ENCODE peak calls at places on chromosomes 2 and 18, in nine cellular contexts. One of them, this sample, is unnamed.

GRCh38 chr2:110904410-110905148 is 172.2 kb downstream of the ACOXL start:
- DNase-seq in SW 1271: no peak
- DNase-seq in heart right ventricle: no peak
- DNase-seq in lung microvascular endothelial cell: no peak
- DNase-seq in choroid plexus epithelial cell: no peak
- DNase-seq in GM06990: no peak
- DNase-seq in IMR-90: no peak
- DNase-seq in ascending aorta: no peak
- DNase-seq in transverse colon: no peak
- DNase-seq in this sample: no peak

GRCh38 chr2:10079192-10079930 is 850 bp downstream of the CYS1 start:
- DNase-seq in SW 1271: no peak
- DNase-seq in heart right ventricle: peak
- DNase-seq in lung microvascular endothelial cell: no peak
- DNase-seq in choroid plexus epithelial cell: peak
- DNase-seq in GM06990: peak
- DNase-seq in IMR-90: peak
- DNase-seq in ascending aorta: no peak
- DNase-seq in transverse colon: no peak
- DNase-seq in this sample: no peak

GRCh38 chr2:207363761-207364160 is 166.0 kb upstream of the CREB1 start:
- DNase-seq in SW 1271: no peak
- DNase-seq in heart right ventricle: no peak
- DNase-seq in lung microvascular endothelial cell: no peak
- DNase-seq in choroid plexus epithelial cell: no peak
- DNase-seq in GM06990: no peak
- DNase-seq in IMR-90: no peak
- DNase-seq in ascending aorta: no peak
- DNase-seq in transverse colon: no peak
- DNase-seq in this sample: no peak

GRCh38 chr2:36468463-36469266 is 113.1 kb downstream of the CRIM1 start:
- DNase-seq in SW 1271: no peak
- DNase-seq in heart right ventricle: no peak
- DNase-seq in lung microvascular endothelial cell: peak
- DNase-seq in choroid plexus epithelial cell: peak
- DNase-seq in GM06990: no peak
- DNase-seq in IMR-90: peak
- DNase-seq in ascending aorta: no peak
- DNase-seq in transverse colon: no peak
- DNase-seq in this sample: no peak

GRCh38 chr2:159042115-159042850 is 73.8 kb downstream of the TANC1 start:
- DNase-seq in SW 1271: no peak
- DNase-seq in heart right ventricle: peak
- DNase-seq in lung microvascular endothelial cell: no peak
- DNase-seq in choroid plexus epithelial cell: no peak
- DNase-seq in GM06990: no peak
- DNase-seq in IMR-90: no peak
- DNase-seq in ascending aorta: no peak
- DNase-seq in transverse colon: no peak
- DNase-seq in this sample: no peak

GRCh38 chr18:55510809-55511208 is 77.2 kb downstream of the TCF4 start:
- DNase-seq in SW 1271: no peak
- DNase-seq in heart right ventricle: no peak
- DNase-seq in lung microvascular endothelial cell: peak
- DNase-seq in choroid plexus epithelial cell: peak
- DNase-seq in GM06990: no peak
- DNase-seq in IMR-90: peak
- DNase-seq in ascending aorta: no peak
- DNase-seq in transverse colon: no peak
- DNase-seq in this sample: no peak

GRCh38 chr2:177832611-177833133 is 239.9 kb downstream of the PDE11A start:
- DNase-seq in SW 1271: no peak
- DNase-seq in heart right ventricle: no peak
- DNase-seq in lung microvascular endothelial cell: no peak
- DNase-seq in choroid plexus epithelial cell: no peak
- DNase-seq in GM06990: no peak
- DNase-seq in IMR-90: no peak
- DNase-seq in ascending aorta: no peak
- DNase-seq in transverse colon: no peak
- DNase-seq in this sample: no peak

GRCh38 chr2:44544991-44545390 is 183.2 kb downstream of the CAMKMT start:
- DNase-seq in SW 1271: no peak
- DNase-seq in heart right ventricle: no peak
- DNase-seq in lung microvascular endothelial cell: no peak
- DNase-seq in choroid plexus epithelial cell: peak
- DNase-seq in GM06990: no peak
- DNase-seq in IMR-90: no peak
- DNase-seq in ascending aorta: no peak
- DNase-seq in transverse colon: no peak
- DNase-seq in this sample: no peak

GRCh38 chr18:62991959-62992358 is 276.6 kb downstream of the PHLPP1 start:
- DNase-seq in SW 1271: no peak
- DNase-seq in heart right ventricle: no peak
- DNase-seq in lung microvascular endothelial cell: no peak
- DNase-seq in choroid plexus epithelial cell: no peak
- DNase-seq in GM06990: no peak
- DNase-seq in IMR-90: no peak
- DNase-seq in ascending aorta: no peak
- DNase-seq in transverse colon: no peak
- DNase-seq in this sample: no peak

GRCh38 chr18:51195086-51195601 is 2.3 kb downstream of the MEX3C start:
- DNase-seq in SW 1271: no peak
- DNase-seq in heart right ventricle: no peak
- DNase-seq in lung microvascular endothelial cell: no peak
- DNase-seq in choroid plexus epithelial cell: peak
- DNase-seq in GM06990: no peak
- DNase-seq in IMR-90: peak
- DNase-seq in ascending aorta: no peak
- DNase-seq in transverse colon: no peak
- DNase-seq in this sample: no peak

GRCh38 chr2:37652199-37652640 is 19.2 kb downstream of the CDC42EP3 start:
- DNase-seq in SW 1271: peak
- DNase-seq in heart right ventricle: no peak
- DNase-seq in lung microvascular endothelial cell: no peak
- DNase-seq in choroid plexus epithelial cell: peak
- DNase-seq in GM06990: peak
- DNase-seq in IMR-90: peak
- DNase-seq in ascending aorta: no peak
- DNase-seq in transverse colon: no peak
- DNase-seq in this sample: no peak

GRCh38 chr2:224142397-224143312 is 103.6 kb upstream of the SERPINE2 start:
- DNase-seq in SW 1271: no peak
- DNase-seq in heart right ventricle: no peak
- DNase-seq in lung microvascular endothelial cell: peak
- DNase-seq in choroid plexus epithelial cell: peak
- DNase-seq in GM06990: no peak
- DNase-seq in IMR-90: peak
- DNase-seq in ascending aorta: no peak
- DNase-seq in transverse colon: no peak
- DNase-seq in this sample: no peak

GRCh38 chr2:236748385-236748784 is 178.8 kb downstream of the ACKR3 start:
- DNase-seq in SW 1271: no peak
- DNase-seq in heart right ventricle: no peak
- DNase-seq in lung microvascular endothelial cell: no peak
- DNase-seq in choroid plexus epithelial cell: peak
- DNase-seq in GM06990: no peak
- DNase-seq in IMR-90: no peak
- DNase-seq in ascending aorta: no peak
- DNase-seq in transverse colon: peak
- DNase-seq in this sample: no peak

GRCh38 chr2:55422876-55423275 is 3.2 kb upstream of the CCDC88A start:
- DNase-seq in SW 1271: no peak
- DNase-seq in heart right ventricle: no peak
- DNase-seq in lung microvascular endothelial cell: no peak
- DNase-seq in choroid plexus epithelial cell: no peak
- DNase-seq in GM06990: no peak
- DNase-seq in IMR-90: no peak
- DNase-seq in ascending aorta: no peak
- DNase-seq in transverse colon: no peak
- DNase-seq in this sample: no peak

GRCh38 chr2:33242845-33243244 is 233.6 kb upstream of the RASGRP3 start:
- DNase-seq in SW 1271: no peak
- DNase-seq in heart right ventricle: no peak
- DNase-seq in lung microvascular endothelial cell: peak
- DNase-seq in choroid plexus epithelial cell: peak
- DNase-seq in GM06990: no peak
- DNase-seq in IMR-90: peak
- DNase-seq in ascending aorta: no peak
- DNase-seq in transverse colon: no peak
- DNase-seq in this sample: no peak

GRCh38 chr2:216621292-216621691 is 11.9 kb upstream of the IGFBP2 start:
- DNase-seq in SW 1271: no peak
- DNase-seq in heart right ventricle: no peak
- DNase-seq in lung microvascular endothelial cell: no peak
- DNase-seq in choroid plexus epithelial cell: no peak
- DNase-seq in GM06990: no peak
- DNase-seq in IMR-90: no peak
- DNase-seq in ascending aorta: no peak
- DNase-seq in transverse colon: no peak
- DNase-seq in this sample: no peak

GRCh38 chr2:62101886-62102285 is 94.0 kb upstream of the B3GNT2 start:
- DNase-seq in SW 1271: no peak
- DNase-seq in heart right ventricle: no peak
- DNase-seq in lung microvascular endothelial cell: no peak
- DNase-seq in choroid plexus epithelial cell: no peak
- DNase-seq in GM06990: no peak
- DNase-seq in IMR-90: no peak
- DNase-seq in ascending aorta: no peak
- DNase-seq in transverse colon: no peak
- DNase-seq in this sample: no peak

GRCh38 chr2:237702439-237703397 is 75.3 kb downstream of the LRRFIP1 start:
- DNase-seq in SW 1271: no peak
- DNase-seq in heart right ventricle: peak
- DNase-seq in lung microvascular endothelial cell: peak
- DNase-seq in choroid plexus epithelial cell: peak
- DNase-seq in GM06990: no peak
- DNase-seq in IMR-90: peak
- DNase-seq in ascending aorta: no peak
- DNase-seq in transverse colon: peak
- DNase-seq in this sample: peak

GRCh38 chr2:64652231-64653173 is 1.2 kb downstream of the SERTAD2 start:
- DNase-seq in SW 1271: no peak
- DNase-seq in heart right ventricle: peak
- DNase-seq in lung microvascular endothelial cell: peak
- DNase-seq in choroid plexus epithelial cell: peak
- DNase-seq in GM06990: no peak
- DNase-seq in IMR-90: peak
- DNase-seq in ascending aorta: no peak
- DNase-seq in transverse colon: peak
- DNase-seq in this sample: no peak

This sample was measured in substantia nigra.